ENCODE peak calls at places on chromosomes 2 and 18, in four cellular contexts. X, S, B and G are unnamed samples.

GRCh38 chr2:160952462-160952861 is 207.8 kb upstream of the TANK start:
- DNase-seq in X (no peak), S (no peak), B (no peak), G (no peak)

GRCh38 chr2:70472256-70472905 is 81.2 kb downstream of the TGFA start:
- DNase-seq in X (no peak), S (peak; percentile 21), B (no peak), G (no peak)

GRCh38 chr2:30653847-30654246 is 153.4 kb downstream of the CAPN13 start:
- DNase-seq in X (no peak), S (no peak), B (no peak), G (no peak)

GRCh38 chr2:96522304-96523203 is 14.0 kb upstream of the ARID5A start:
- DNase-seq in X (no peak), S (no peak), B (no peak), G (no peak)

GRCh38 chr2:156958374-156958773 is 299.1 kb upstream of the GALNT5 start:
- DNase-seq in X (no peak), S (no peak), B (no peak), G (no peak)

GRCh38 chr2:165911231-165911630 is 42.3 kb downstream of the TTC21B start:
- DNase-seq in X (no peak), S (no peak), B (no peak), G (no peak)

GRCh38 chr2:168802825-168803726 is 639 bp downstream of the NOSTRIN start:
- DNase-seq in X (peak; percentile 73), S (no peak), B (no peak), G (no peak)

GRCh38 chr2:112542974-112543760 is 902 bp downstream of the POLR1B start:
- DNase-seq in X (peak; percentile 45), S (peak; percentile 16), B (no peak), G (peak; percentile 13)

GRCh38 chr18:30094556-30094955 is 948.0 kb downstream of the DSC3 start:
- DNase-seq in X (no peak), S (no peak), B (no peak), G (no peak)

GRCh38 chr2:134231965-134232340 is 21.9 kb upstream of the MGAT5 start:
- DNase-seq in X (no peak), S (no peak), B (no peak), G (no peak)

GRCh38 chr2:65420712-65421431 is 11.5 kb downstream of the SPRED2 start:
- DNase-seq in X (peak; percentile 58), S (no peak), B (no peak), G (no peak)

GRCh38 chr18:44453505-44453904 is 227.2 kb upstream of the SETBP1 start:
- DNase-seq in X (no peak), S (no peak), B (no peak), G (no peak)

GRCh38 chr2:54557211-54557600 is 101.1 kb downstream of the SPTBN1 start:
- DNase-seq in X (no peak), S (no peak), B (no peak), G (no peak)

GRCh38 chr2:172223601-172224054 is 120.9 kb upstream of the DLX2 start:
- DNase-seq in X (no peak), S (no peak), B (no peak), G (no peak)
- TF ChIP-seq FOXM1 in X (no peak), S (no peak), B (no peak), G (no peak)

GRCh38 chr2:38167968-38168350 is 92.0 kb upstream of the CYP1B1 start:
- DNase-seq in X (no peak), S (no peak), B (no peak), G (no peak)

GRCh38 chr2:38163579-38163978 is 87.6 kb upstream of the CYP1B1 start:
- DNase-seq in X (no peak), S (no peak), B (no peak), G (no peak)

GRCh38 chr2:38165698-38166097 is 89.7 kb upstream of the CYP1B1 start:
- DNase-seq in X (no peak), S (no peak), B (no peak), G (no peak)

GRCh38 chr2:38163006-38163405 is 87.1 kb upstream of the CYP1B1 start:
- DNase-seq in X (no peak), S (no peak), B (no peak), G (no peak)

GRCh38 chr2:38164881-38165280 is 88.9 kb upstream of the CYP1B1 start:
- DNase-seq in X (no peak), S (no peak), B (peak; percentile 56), G (no peak)
- TF ChIP-seq BHLHE40 in X (no peak), S (no peak), B (no peak), G (no peak)

GRCh38 chr18:7079231-7079630 is 38.4 kb downstream of the LAMA1 start:
- DNase-seq in X (no peak), S (no peak), B (no peak), G (no peak)

GRCh38 chr18:7084766-7085080 is 32.9 kb downstream of the LAMA1 start:
- DNase-seq in X (no peak), S (no peak), B (no peak), G (no peak)

GRCh38 chr18:7089369-7089768 is 28.2 kb downstream of the LAMA1 start:
- DNase-seq in X (no peak), S (no peak), B (no peak), G (no peak)

GRCh38 chr18:7082666-7083065 is 34.9 kb downstream of the LAMA1 start:
- DNase-seq in X (no peak), S (no peak), B (no peak), G (no peak)

GRCh38 chr18:7084080-7084765 is 33.4 kb downstream of the LAMA1 start:
- DNase-seq in X (peak; percentile 8), S (no peak), B (peak; percentile 19), G (no peak)
- TF ChIP-seq FOXM1 in X (no peak), S (no peak), B (no peak), G (no peak)

GRCh38 chr18:11713756-11714155 is 24.7 kb downstream of the GNAL start:
- DNase-seq in X (no peak), S (no peak), B (no peak), G (no peak)
- TF ChIP-seq BHLHE40 in X (no peak), S (no peak), B (no peak), G (no peak)